ENCODE peak calls at places on chromosomes 1 and 21, in four cellular contexts. C is Calu3, E is right lobe of liver, J is endothelial cell. B is an unnamed sample.

GRCh38 chr1:150366416-150367296 is 2.7 kb downstream of the RPRD2 start:
- DNase-seq in J (no peak), E (no peak), C (no peak), B (peak)

GRCh38 chr1:91511386-91511785 is 10.7 kb downstream of the CDC7 start:
- DNase-seq in J (no peak), C (no peak), E (no peak), B (peak)

GRCh38 chr1:116508984-116509980 is 61.5 kb downstream of the CD58 start:
- DNase-seq in C (peak), J (no peak), E (no peak), B (peak)

GRCh38 chr1:52955129-52955970 is 28.3 kb downstream of the SCP2 start:
- DNase-seq in C (peak), E (no peak), J (no peak), B (peak)

GRCh38 chr1:19343617-19344350 is 31.7 kb downstream of the SLC66A1 start:
- DNase-seq in E (no peak), J (no peak), C (no peak), B (no peak)

GRCh38 chr1:12173631-12174121 is 6.9 kb downstream of the TNFRSF1B start:
- DNase-seq in E (no peak), C (no peak), J (no peak), B (no peak)

GRCh38 chr1:2385606-2386280 is 5.6 kb downstream of the MORN1 start:
- DNase-seq in J (no peak), E (peak), C (no peak), B (no peak)

GRCh38 chr1:152855661-152856060 is 4.1 kb upstream of the LCE7A start:
- DNase-seq in C (no peak), E (no peak), J (no peak), B (no peak)

GRCh38 chr1:111600295-111600694 is 19.3 kb upstream of the RAP1A start:
- DNase-seq in E (no peak), J (no peak), C (no peak), B (no peak)

GRCh38 chr1:119885903-119886783 is 10.2 kb downstream of the ADAM30 start:
- DNase-seq in C (peak), E (peak), J (peak), B (peak)

GRCh38 chr21:36260030-36260787 is 59.8 kb upstream of the MORC3 start:
- DNase-seq in C (peak), E (no peak), J (peak), B (peak)